ENCODE peak calls at places on chromosomes 3 and 15, in eight cellular contexts. D is GDM1, W is nephron progenitor cell, C is B cell, U is LNCaP clone FGC, G is GM03348, R is cardiac septum, E is WTC11. N is an unnamed sample.

GRCh38 chr3:40053663-40054062 is 244.3 kb downstream of the MYRIP start:
- DNase-seq in D (no peak), W (no peak), C (no peak), U (no peak), G (no peak), R (no peak), E (no peak), N (no peak)

GRCh38 chr3:87276484-87276883 is at the start of gene POU1F1:
- DNase-seq in D (no peak), W (no peak), C (no peak), U (no peak), G (no peak), R (no peak), E (no peak), N (no peak)

GRCh38 chr3:186208328-186208989 is 99.6 kb upstream of the ETV5 start:
- DNase-seq in D (no peak), W (no peak), C (no peak), U (no peak), G (no peak), R (no peak), E (no peak), N (no peak)

GRCh38 chr3:76726034-76726433 is 313.9 kb upstream of the ROBO2 start:
- DNase-seq in D (no peak), W (no peak), C (no peak), U (no peak), G (no peak), R (no peak), E (no peak), N (no peak)

GRCh38 chr15:32733276-32733675 is 15.5 kb downstream of the GREM1 start:
- DNase-seq in D (no peak), W (no peak), C (no peak), U (no peak), G (no peak), R (no peak), E (no peak), N (no peak)

GRCh38 chr15:23954931-23955330 is 267.8 kb upstream of the NDN start:
- DNase-seq in D (no peak), W (no peak), C (no peak), U (no peak), G (no peak), R (no peak), E (no peak), N (no peak)

GRCh38 chr3:157119369-157119951 is 40.5 kb downstream of the CCNL1 start:
- DNase-seq in D (no peak), W (no peak), C (no peak), U (no peak), G (no peak), R (no peak), E (no peak), N (no peak)

GRCh38 chr3:99545941-99546580 is 92.3 kb upstream of the COL8A1 start:
- DNase-seq in D (no peak), W (no peak), C (no peak), U (no peak), G (no peak), R (no peak), E (no peak), N (peak; percentile 74)

GRCh38 chr3:15601046-15601398 is 347 bp downstream of the HACL1 start:
- DNase-seq in D (no peak), W (no peak), C (no peak), U (no peak), G (no peak), R (no peak), E (no peak), N (no peak)

GRCh38 chr15:45399381-45400212 is 21.3 kb upstream of the GATM start:
- DNase-seq in D (no peak), W (no peak), C (no peak), U (no peak), G (peak; percentile 57), R (no peak), E (no peak), N (peak; percentile 61)

GRCh38 chr3:46986782-46987484 is 7.5 kb downstream of the NBEAL2 start:
- DNase-seq in D (no peak), W (no peak), C (no peak), U (no peak), G (no peak), R (no peak), E (no peak), N (peak; percentile 60)

GRCh38 chr3:128153156-128154011 is at the start of gene EEFSEC:
- DNase-seq in D (peak; percentile 65), W (peak; percentile 81), C (peak; percentile 87), U (peak; percentile 41), G (peak; percentile 90), R (peak; percentile 91), E (peak; percentile 83), N (peak; percentile 71)

GRCh38 chr3:123483146-123483545 is 34.3 kb upstream of the ADCY5 start:
- DNase-seq in D (no peak), W (no peak), C (no peak), U (no peak), G (no peak), R (no peak), E (no peak), N (no peak)

GRCh38 chr3:142586803-142587406 is 8.4 kb upstream of the ATR start:
- DNase-seq in D (peak; percentile 49), W (peak; percentile 30), C (no peak), U (peak; percentile 69), G (peak; percentile 68), R (no peak), E (no peak), N (peak; percentile 73)

GRCh38 chr15:56537881-56538280 is 72.9 kb upstream of the MNS1 start:
- DNase-seq in D (no peak), W (no peak), C (peak; percentile 47), U (no peak), G (no peak), R (no peak), E (no peak), N (no peak)

GRCh38 chr3:72860053-72860452 is 11.8 kb upstream of the SHQ1 start:
- DNase-seq in D (no peak), W (no peak), C (no peak), U (no peak), G (no peak), R (no peak), E (no peak), N (no peak)

GRCh38 chr3:161295325-161295724 is 74.2 kb downstream of the NMD3 start:
- DNase-seq in D (no peak), W (no peak), C (no peak), U (no peak), G (no peak), R (no peak), E (no peak), N (peak; percentile 15)

GRCh38 chr15:32148833-32149555 is 118.7 kb downstream of the CHRNA7 start:
- DNase-seq in D (no peak), W (no peak), C (no peak), U (no peak), G (no peak), R (no peak), E (no peak), N (no peak)

GRCh38 chr3:62875103-62876002 is at the start of gene CADPS:
- DNase-seq in D (no peak), W (peak; percentile 39), C (no peak), U (no peak), G (peak; percentile 5), R (no peak), E (peak; percentile 61), N (no peak)

GRCh38 chr15:72503147-72503546 is 29.0 kb downstream of the ARIH1 start:
- DNase-seq in D (no peak), W (no peak), C (no peak), U (no peak), G (no peak), R (no peak), E (no peak), N (peak; percentile 56)

GRCh38 chr3:76661527-76662250 is 378.2 kb upstream of the ROBO2 start:
- DNase-seq in D (no peak), W (no peak), C (no peak), U (no peak), G (no peak), R (no peak), E (no peak), N (no peak)

N was measured in amniotic epithelial cell.